ENCODE peak calls at places on chromosomes 1 and 21, in eight cellular contexts. Q is foreskin keratinocyte, X is HepG2, T is lower lobe of right lung, M is IMR-90, B is upper lobe of left lung, J is hepatocyte, I is upper lobe of right lung. Z is an unnamed sample. For H3K4me1 and H3K27me3, the result is how much of the 10 kb centered on the place peaks cover.

GRCh38 chr1:185438936-185439335 is 121.9 kb upstream of the IVNS1ABP start:
- DNase-seq in Q (no peak), X (no peak), T (no peak), M (no peak), B (no peak), J (no peak), I (no peak), Z (no peak)

GRCh38 chr1:195899762-195900352 is 708.4 kb downstream of the KCNT2 start:
- DNase-seq in Q (no peak), X (no peak), T (no peak), M (peak), B (no peak), J (no peak), I (no peak), Z (no peak)

GRCh38 chr1:89781494-89782126 is 39.2 kb upstream of the LRRC8D start:
- DNase-seq in Q (no peak), X (no peak), T (no peak), M (no peak), B (no peak), J (no peak), I (no peak), Z (no peak)

GRCh38 chr1:31978853-31979400 is 34.7 kb upstream of the KHDRBS1 start:
- DNase-seq in Q (no peak), X (no peak), T (no peak), M (no peak), B (no peak), J (no peak), I (no peak), Z (no peak)

GRCh38 chr21:36661511-36662309 is 37.2 kb upstream of the SIM2 start:
- DNase-seq in Q (no peak), X (peak), T (no peak), M (peak), B (no peak), J (peak), I (no peak), Z (peak)

GRCh38 chr1:204503122-204503912 is 8.7 kb upstream of the PIK3C2B start:
- DNase-seq in Q (no peak), X (peak), T (no peak), M (peak), B (no peak), J (peak), I (no peak), Z (peak)

GRCh38 chr1:107926436-107927080 is 38.4 kb downstream of the VAV3 start:
- DNase-seq in Q (no peak), X (no peak), T (no peak), M (no peak), B (no peak), J (no peak), I (no peak), Z (no peak)

GRCh38 chr1:94013331-94013925 is 104.2 kb upstream of the GCLM start:
- DNase-seq in Q (no peak), X (no peak), T (no peak), M (no peak), B (peak), J (peak), I (no peak), Z (no peak)

GRCh38 chr1:160090760-160091159 is 7.7 kb downstream of the IGSF8 start:
- DNase-seq in Q (no peak), X (no peak), T (no peak), M (no peak), B (no peak), J (no peak), I (peak), Z (no peak)

GRCh38 chr1:225811622-225812487 is 1.9 kb downstream of the EPHX1 start:
- DNase-seq in Q (no peak), X (peak), T (no peak), M (no peak), B (no peak), J (no peak), I (no peak), Z (no peak)

GRCh38 chr21:38221594-38221993 is 35.2 kb upstream of the KCNJ15 start:
- DNase-seq in Q (peak), X (no peak), T (no peak), M (no peak), B (no peak), J (no peak), I (no peak), Z (no peak)

GRCh38 chr1:20216574-20216973 is 30.3 kb upstream of the PLA2G2C start:
- DNase-seq in Q (no peak), X (peak), T (no peak), M (peak), B (no peak), J (peak), I (no peak), Z (no peak)

GRCh38 chr1:164596149-164596548 is 37.2 kb downstream of the PBX1 start:
- DNase-seq in Q (no peak), X (no peak), T (no peak), M (no peak), B (no peak), J (no peak), I (no peak), Z (no peak)

GRCh38 chr1:194331758-194332157 is 1145.3 kb upstream of the B3GALT2 start:
- DNase-seq in Q (no peak), X (no peak), T (no peak), M (peak), B (no peak), J (no peak), I (no peak), Z (no peak)

GRCh38 chr1:156126043-156126700 is 11.7 kb downstream of the LMNA start:
- DNase-seq in Q (peak), X (peak), T (peak), M (peak), B (peak), J (peak), I (peak), Z (no peak)

GRCh38 chr1:245873068-245873467 is 634.0 kb downstream of the SMYD3 start:
- DNase-seq in Q (no peak), X (no peak), T (no peak), M (peak), B (no peak), J (no peak), I (no peak), Z (no peak)

GRCh38 chr1:245874942-245875580 is 632.0 kb downstream of the SMYD3 start:
- DNase-seq in Q (peak), X (no peak), T (peak), M (peak), B (peak), J (peak), I (peak), Z (no peak)

GRCh38 chr1:245875581-245876263 is 631.4 kb downstream of the SMYD3 start:
- DNase-seq in Q (no peak), X (no peak), T (no peak), M (no peak), B (no peak), J (no peak), I (no peak), Z (no peak)

GRCh38 chr1:245872475-245872874 is 634.6 kb downstream of the SMYD3 start:
- DNase-seq in Q (no peak), X (no peak), T (no peak), M (no peak), B (no peak), J (no peak), I (no peak), Z (no peak)

DNA sequence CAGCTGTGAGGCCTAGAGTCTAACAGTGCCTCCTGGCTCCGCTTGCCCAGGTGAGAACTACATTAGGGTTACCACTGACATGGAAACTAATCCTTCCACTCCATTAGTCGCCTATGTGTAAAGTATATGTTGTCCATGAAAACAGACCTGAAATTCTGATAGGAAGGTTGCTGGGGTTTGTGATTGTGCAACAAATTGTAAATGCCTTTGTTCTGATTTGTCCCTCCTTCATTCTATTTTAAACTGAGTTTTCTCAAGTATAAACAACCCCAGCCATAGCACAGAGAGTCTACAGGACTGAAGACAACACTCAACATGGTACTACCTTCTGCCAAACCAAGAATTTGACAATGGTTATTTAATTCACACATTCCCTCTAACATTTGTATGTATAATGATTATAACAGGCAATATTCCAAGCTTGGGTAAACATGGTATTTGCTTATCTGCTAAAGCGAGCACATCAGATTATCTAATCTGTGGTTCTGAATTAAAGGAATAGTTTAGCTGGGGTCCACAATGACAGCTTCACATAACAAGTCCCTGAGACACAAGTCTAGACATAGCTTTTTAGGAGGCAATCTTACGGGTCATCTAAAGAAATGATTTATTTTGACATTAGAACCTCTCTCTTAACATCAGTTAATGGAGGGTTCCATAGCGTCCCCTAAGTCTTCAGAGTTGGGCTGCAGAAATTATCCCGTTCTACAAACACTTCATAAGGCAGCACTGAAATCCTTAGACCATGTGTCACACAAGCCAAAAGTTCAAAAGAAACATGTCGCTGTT is 633.0 kb downstream of the SMYD3 start:
- DNase-seq in Q (no peak), X (no peak), T (no peak), M (peak), B (no peak), J (no peak), I (no peak), Z (no peak)
- H3K4me1 ChIP-seq in Q (under half), X (under half), T (under half), M (under half), B (under half), J (half or more), I (under half), Z (under half)

GRCh38 chr1:109620396-109620817 is 770 bp downstream of the AMPD2 start:
- DNase-seq in Q (no peak), X (no peak), T (no peak), M (peak), B (no peak), J (peak), I (peak), Z (peak)

GRCh38 chr1:109621402-109622101 is 1.9 kb downstream of the AMPD2 start:
- DNase-seq in Q (no peak), X (no peak), T (no peak), M (no peak), B (no peak), J (no peak), I (no peak), Z (no peak)

GRCh38 chr1:109622103-109622892 is 2.7 kb downstream of the AMPD2 start:
- DNase-seq in Q (no peak), X (no peak), T (no peak), M (no peak), B (no peak), J (no peak), I (no peak), Z (no peak)

GRCh38 chr1:109619655-109620395 is at the start of gene AMPD2:
- DNase-seq in Q (no peak), X (peak), T (peak), M (peak), B (peak), J (peak), I (peak), Z (peak)

DNA sequence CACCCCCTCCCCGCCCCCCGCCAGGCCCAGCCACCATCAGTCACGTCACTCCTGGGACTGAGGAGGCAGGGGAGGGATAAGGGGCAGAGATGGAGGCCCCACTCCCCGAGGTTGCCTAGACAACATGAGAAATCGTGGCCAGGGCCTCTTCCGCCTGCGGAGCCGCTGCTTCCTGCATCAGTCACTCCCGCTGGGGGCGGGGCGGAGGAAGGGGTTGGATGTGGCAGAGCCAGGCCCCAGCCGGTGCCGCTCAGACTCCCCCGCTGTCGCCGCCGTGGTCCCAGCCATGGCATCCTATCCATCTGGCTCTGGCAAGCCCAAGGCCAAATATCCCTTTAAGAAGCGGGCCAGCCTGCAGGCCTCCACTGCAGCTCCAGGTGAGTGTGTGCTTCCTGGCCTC is 1.3 kb downstream of the AMPD2 start:
- DNase-seq in Q (peak), X (peak), T (peak), M (peak), B (peak), J (peak), I (peak), Z (peak)
- TF ChIP-seq CTCF in Q (no peak), X (no peak), T (no peak), M (no peak), B (no peak), J (no peak), I (no peak), Z (no peak)

GRCh38 chr1:180976958-180977357 is 45.7 kb downstream of the STX6 start:
- DNase-seq in Q (no peak), X (no peak), T (no peak), M (no peak), B (no peak), J (no peak), I (no peak), Z (no peak)

GRCh38 chr1:180974236-180974635 is 48.4 kb downstream of the STX6 start:
- DNase-seq in Q (no peak), X (no peak), T (no peak), M (no peak), B (no peak), J (no peak), I (no peak), Z (no peak)

GRCh38 chr1:180971273-180971997 is 51.2 kb downstream of the STX6 start:
- DNase-seq in Q (no peak), X (no peak), T (no peak), M (no peak), B (no peak), J (no peak), I (no peak), Z (no peak)

GRCh38 chr1:180973360-180973759 is 49.3 kb downstream of the STX6 start:
- DNase-seq in Q (no peak), X (no peak), T (no peak), M (no peak), B (no peak), J (no peak), I (no peak), Z (no peak)

GRCh38 chr1:180975551-180975950 is 47.1 kb downstream of the STX6 start:
- DNase-seq in Q (no peak), X (no peak), T (no peak), M (no peak), B (no peak), J (no peak), I (no peak), Z (no peak)
- H3K27me3 ChIP-seq in Q (under half), X (under half), T (under half), M (under half), B (under half), J (under half), I (under half), Z (under half)

GRCh38 chr1:53409233-53409632 is 50.0 kb upstream of the DMRTB1 start:
- DNase-seq in Q (no peak), X (no peak), T (no peak), M (no peak), B (no peak), J (no peak), I (no peak), Z (no peak)
- H3K4me1 ChIP-seq in Q (under half), X (under half), T (under half), M (under half), B (under half), J (under half), I (under half), Z (under half)

DNA sequence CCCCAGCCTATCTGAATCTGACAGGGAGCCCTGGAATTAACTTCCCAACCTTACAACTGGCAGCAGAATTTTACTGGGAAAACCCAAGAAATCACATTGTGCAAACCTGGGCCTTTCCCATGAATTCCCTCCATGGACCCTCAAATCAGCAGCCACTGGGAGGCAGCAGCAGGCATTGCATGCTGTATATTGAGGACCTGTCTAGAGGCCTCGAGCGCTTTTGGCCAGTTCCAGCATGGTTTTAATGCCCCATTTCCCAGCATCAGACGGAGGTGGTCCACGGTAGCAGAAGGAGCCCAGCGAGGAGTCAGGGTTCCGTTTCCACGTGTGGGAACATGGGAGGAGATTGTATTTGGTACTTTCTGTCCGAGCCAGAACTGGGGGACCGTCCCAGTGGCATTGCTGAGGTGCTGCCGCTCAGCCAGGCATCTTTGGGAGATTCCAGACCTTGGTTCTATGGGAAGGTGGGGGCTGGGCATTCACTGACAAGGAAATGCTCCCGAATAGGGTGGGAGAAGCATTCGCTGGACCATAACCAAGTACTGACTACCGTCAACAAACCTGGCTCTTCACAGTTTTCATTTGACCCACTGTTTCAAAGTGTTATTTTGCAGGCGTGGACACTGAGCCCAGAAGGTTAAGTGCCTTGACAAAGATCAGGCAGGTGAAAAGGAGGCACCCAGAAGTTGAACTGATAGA is 15.9 kb downstream of the BMP8A start:
- DNase-seq in Q (no peak), X (peak), T (no peak), M (no peak), B (no peak), J (no peak), I (no peak), Z (no peak)
- TF ChIP-seq CTCF in Q (peak), X (peak), T (no peak), M (peak), B (no peak), J (peak), I (no peak), Z (no peak)

DNA sequence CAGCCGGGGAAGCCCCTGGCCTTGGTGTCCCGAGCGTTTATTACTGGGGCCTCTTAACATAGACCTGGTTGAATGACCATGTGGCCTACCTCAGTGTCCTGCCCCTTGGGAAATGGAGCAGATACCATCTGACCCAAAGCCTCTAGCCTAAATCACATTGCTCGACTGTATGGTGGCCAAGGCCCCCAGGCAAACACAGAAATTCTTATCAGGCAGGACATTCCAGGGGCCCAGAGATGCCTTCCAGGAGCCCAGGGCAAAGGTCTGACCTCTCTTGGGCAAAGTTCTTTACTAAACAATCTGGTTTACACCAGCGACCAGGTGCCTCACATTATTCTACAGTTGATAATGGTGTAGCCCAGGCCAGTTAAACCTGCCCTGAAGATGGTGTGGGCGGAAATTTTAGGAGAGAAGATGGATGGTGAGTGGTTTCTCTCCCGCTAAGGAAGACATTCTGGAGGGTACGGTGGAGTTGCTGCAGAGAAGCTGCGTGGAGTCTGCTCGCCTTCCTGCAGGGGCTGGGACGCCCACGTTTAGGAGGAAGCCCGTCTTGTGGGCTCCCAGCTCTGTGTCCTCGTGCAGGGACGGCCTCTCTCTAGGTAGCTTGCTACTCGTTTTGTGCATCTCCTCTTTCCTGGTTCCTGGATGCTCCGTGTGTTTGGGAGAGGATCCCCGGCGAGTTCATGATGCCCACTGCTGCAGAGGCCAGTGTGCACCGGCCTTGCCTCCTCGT is 21.2 kb downstream of the AJAP1 start:
- DNase-seq in Q (no peak), X (no peak), T (no peak), M (no peak), B (no peak), J (no peak), I (no peak), Z (peak)
- H3K27me3 ChIP-seq in Q (under half), X (under half), T (under half), M (under half), B (under half), J (under half), I (under half), Z (under half)

DNA sequence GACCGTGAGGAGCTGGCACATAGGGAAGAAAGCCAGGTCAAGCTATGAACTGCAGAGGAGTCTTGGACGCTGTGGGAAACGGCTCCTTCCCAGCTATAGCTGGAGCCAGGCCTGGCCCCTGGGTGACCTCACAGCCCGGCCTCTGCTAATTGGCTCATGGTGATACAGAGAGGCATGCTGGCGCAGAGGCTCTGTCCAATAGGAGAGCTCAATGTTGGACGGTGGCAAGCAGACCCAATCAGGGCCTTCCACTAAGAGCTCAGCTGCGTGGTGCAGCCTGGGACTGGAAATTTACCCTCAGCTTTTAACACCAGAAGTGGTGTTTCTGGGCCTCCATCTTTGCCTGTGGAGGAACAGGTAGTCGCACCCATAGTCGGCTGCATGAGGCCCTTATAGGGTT is 64.4 kb upstream of the GRHL3 start:
- DNase-seq in Q (no peak), X (no peak), T (no peak), M (no peak), B (no peak), J (no peak), I (no peak), Z (no peak)
- H3K4me1 ChIP-seq in Q (under half), X (under half), T (under half), M (under half), B (under half), J (under half), I (under half), Z (under half)

DNA sequence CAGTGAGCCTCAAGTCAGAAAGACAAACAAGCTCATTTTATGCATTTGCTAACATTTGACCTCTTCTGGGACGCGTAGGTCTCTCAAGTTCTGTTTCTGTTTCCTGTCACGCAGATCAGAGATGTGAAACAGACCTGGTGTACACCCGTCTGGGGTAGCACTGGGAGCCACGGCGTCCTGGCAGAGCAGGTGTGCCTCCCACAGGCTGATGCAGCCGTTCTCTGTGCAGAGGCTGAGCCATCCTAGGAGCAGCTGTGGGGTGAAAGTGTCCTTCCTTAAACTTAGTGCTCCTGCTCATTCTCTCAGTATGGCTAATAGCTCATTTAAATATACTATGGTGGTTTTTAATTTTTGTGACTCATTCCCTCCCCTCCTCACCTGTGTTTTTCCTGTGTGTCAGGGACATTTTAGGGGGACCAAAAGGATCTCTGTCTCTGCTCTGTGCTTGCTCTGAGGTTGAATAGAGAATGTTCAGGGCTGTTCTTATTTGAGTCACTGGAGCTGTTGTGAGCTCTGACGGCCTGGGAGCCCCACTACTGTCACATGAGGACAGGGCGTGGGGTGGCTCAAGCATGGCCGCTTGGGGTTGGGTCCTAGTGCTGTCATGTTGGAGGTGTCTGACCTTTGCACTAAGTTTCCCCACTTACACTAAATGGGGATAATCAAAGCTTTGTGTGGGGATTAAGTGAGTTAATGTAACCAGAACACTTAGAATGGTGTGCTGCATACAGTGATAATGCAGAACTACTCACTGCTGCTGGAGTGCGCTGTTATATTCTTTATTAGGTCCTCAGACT is 43.0 kb downstream of the GALNT2 start:
- DNase-seq in Q (no peak), X (peak), T (no peak), M (peak), B (peak), J (peak), I (no peak), Z (peak)
- TF ChIP-seq CTCF in Q (peak), X (peak), T (no peak), M (no peak), B (no peak), J (peak), I (no peak), Z (no peak)